ENCODE peak calls at places on chromosomes 3 and 15, in six cellular contexts. E is heart left ventricle, X is cardiac muscle cell, Q is suprapubic skin, I is psoas muscle, Y is OCI-LY7. U is an unnamed sample. For H3K4me1, the result is how much of the 10 kb centered on the place peaks cover.

GRCh38 chr3:50304601-50305000 is 1.2 kb upstream of the HYAL1 start:
- DNase-seq in E (no peak), X (no peak), Q (no peak), I (no peak), Y (no peak), U (no peak)

GRCh38 chr3:195441476-195441970 is 1.3 kb downstream of the ACAP2 start:
- DNase-seq in E (no peak), X (peak), Q (no peak), I (no peak), Y (peak), U (no peak)

GRCh38 chr3:131702156-131702555 is 199.4 kb upstream of the MRPL3 start:
- DNase-seq in E (no peak), X (no peak), Q (no peak), I (no peak), Y (no peak), U (no peak)

GRCh38 chr15:38991701-38992100 is 427.1 kb upstream of the RASGRP1 start:
- DNase-seq in E (no peak), X (peak), Q (no peak), I (no peak), Y (no peak), U (no peak)

GRCh38 chr3:197580253-197580691 is 24.5 kb upstream of the BDH1 start:
- DNase-seq in E (no peak), X (no peak), Q (no peak), I (no peak), Y (no peak), U (no peak)

GRCh38 chr3:2511356-2511755 is 412.7 kb downstream of the CNTN4 start:
- DNase-seq in E (peak), X (no peak), Q (no peak), I (no peak), Y (no peak), U (no peak)

GRCh38 chr15:77019476-77020331 is 24.8 kb downstream of the PSTPIP1 start:
- DNase-seq in E (no peak), X (no peak), Q (no peak), I (no peak), Y (no peak), U (no peak)

GRCh38 chr15:83288381-83288801 is 3.9 kb upstream of the BNC1 start:
- DNase-seq in E (no peak), X (no peak), Q (no peak), I (no peak), Y (no peak), U (no peak)

GRCh38 chr15:27744651-27745050 is 354.5 kb downstream of the OCA2 start:
- DNase-seq in E (no peak), X (no peak), Q (no peak), I (no peak), Y (no peak), U (no peak)

GRCh38 chr3:164416491-164417222 is 661.6 kb downstream of the SI start:
- DNase-seq in E (no peak), X (no peak), Q (no peak), I (no peak), Y (no peak), U (no peak)

GRCh38 chr15:34241376-34242350 is 16.8 kb downstream of the EMC4 start:
- DNase-seq in E (no peak), X (peak), Q (no peak), I (no peak), Y (peak), U (peak)

GRCh38 chr3:16338124-16338523 is 73.1 kb downstream of the OXNAD1 start:
- DNase-seq in E (no peak), X (peak), Q (no peak), I (no peak), Y (peak), U (peak)

GRCh38 chr3:43053291-43053690 is 52.6 kb downstream of the POMGNT2 start:
- DNase-seq in E (no peak), X (no peak), Q (no peak), I (no peak), Y (no peak), U (no peak)

GRCh38 chr3:17110665-17111396 is 226.1 kb downstream of the PLCL2 start:
- DNase-seq in E (no peak), X (no peak), Q (no peak), I (no peak), Y (no peak), U (no peak)

GRCh38 chr3:56260262-56260661 is 208.0 kb downstream of the ERC2 start:
- DNase-seq in E (no peak), X (no peak), Q (no peak), I (no peak), Y (no peak), U (no peak)

GRCh38 chr15:70273808-70274207 is 176.1 kb upstream of the TLE3 start:
- DNase-seq in E (no peak), X (no peak), Q (no peak), I (no peak), Y (no peak), U (no peak)

GRCh38 chr15:62464705-62465104 is 299.6 kb upstream of the C2CD4B start:
- DNase-seq in E (no peak), X (peak), Q (no peak), I (no peak), Y (no peak), U (no peak)

GRCh38 chr15:77004189-77004588 is 9.3 kb downstream of the PSTPIP1 start:
- DNase-seq in E (peak), X (no peak), Q (no peak), I (peak), Y (peak), U (no peak)

GRCh38 chr15:63719281-63719680 is 114.5 kb downstream of the HERC1 start:
- DNase-seq in E (no peak), X (no peak), Q (no peak), I (no peak), Y (no peak), U (no peak)

GRCh38 chr3:169822540-169822939 is 9.8 kb upstream of the LRRC34 start:
- DNase-seq in E (no peak), X (no peak), Q (no peak), I (no peak), Y (no peak), U (no peak)

GRCh38 chr3:64440498-64440897 is 215.2 kb upstream of the PRICKLE2 start:
- DNase-seq in E (no peak), X (peak), Q (no peak), I (no peak), Y (no peak), U (no peak)

GRCh38 chr3:178665747-178666146 is 129.5 kb downstream of the KCNMB2 start:
- DNase-seq in E (peak), X (peak), Q (no peak), I (no peak), Y (no peak), U (no peak)

GRCh38 chr3:52398670-52399081 is 46.2 kb downstream of the SEMA3G start:
- DNase-seq in E (peak), X (no peak), Q (no peak), I (peak), Y (no peak), U (no peak)

GRCh38 chr3:173395073-173395411 is 2.5 kb upstream of the NLGN1 start:
- DNase-seq in E (no peak), X (no peak), Q (no peak), I (no peak), Y (no peak), U (peak)

GRCh38 chr3:53342353-53342752 is 5.0 kb downstream of the DCP1A start:
- DNase-seq in E (peak), X (peak), Q (no peak), I (no peak), Y (no peak), U (no peak)

GRCh38 chr15:38996111-38996541 is 431.5 kb upstream of the RASGRP1 start:
- DNase-seq in E (no peak), X (peak), Q (no peak), I (no peak), Y (no peak), U (no peak)

GRCh38 chr3:96330795-96331194 is 483.6 kb upstream of the EPHA6 start:
- DNase-seq in E (no peak), X (no peak), Q (no peak), I (no peak), Y (no peak), U (no peak)

GRCh38 chr15:38430106-38430760 is 23.7 kb upstream of the FAM98B start:
- DNase-seq in E (no peak), X (no peak), Q (no peak), I (no peak), Y (no peak), U (no peak)

GRCh38 chr15:84894743-84895425 is 10.4 kb downstream of the SLC28A1 start:
- DNase-seq in E (no peak), X (no peak), Q (no peak), I (no peak), Y (no peak), U (no peak)

GRCh38 chr3:159029306-159030026 is 227.6 kb downstream of the MFSD1 start:
- DNase-seq in E (no peak), X (no peak), Q (no peak), I (no peak), Y (no peak), U (no peak)

GRCh38 chr15:45628136-45628535 is 6.7 kb upstream of the SQOR start:
- DNase-seq in E (no peak), X (no peak), Q (no peak), I (no peak), Y (no peak), U (no peak)

GRCh38 chr3:65930650-65931049 is 108.1 kb downstream of the MAGI1 start:
- DNase-seq in E (no peak), X (no peak), Q (no peak), I (no peak), Y (no peak), U (no peak)
- H3K4me1 ChIP-seq in E (under half), X (under half), Q (under half), I (under half), Y (under half), U (under half)

GRCh38 chr3:12935023-12935860 is 93.9 kb upstream of the RPL32 start:
- DNase-seq in E (no peak), X (no peak), Q (no peak), I (no peak), Y (no peak), U (no peak)

GRCh38 chr3:12932347-12932746 is 91.0 kb upstream of the RPL32 start:
- DNase-seq in E (peak), X (no peak), Q (no peak), I (peak), Y (no peak), U (no peak)

GRCh38 chr3:12932754-12933153 is 91.4 kb upstream of the RPL32 start:
- DNase-seq in E (no peak), X (no peak), Q (no peak), I (no peak), Y (no peak), U (no peak)

GRCh38 chr3:12934431-12934830 is 93.1 kb upstream of the RPL32 start:
- DNase-seq in E (peak), X (peak), Q (no peak), I (peak), Y (no peak), U (no peak)

GRCh38 chr3:12933901-12934300 is 92.5 kb upstream of the RPL32 start:
- DNase-seq in E (no peak), X (no peak), Q (no peak), I (no peak), Y (no peak), U (no peak)
- H3K4me1 ChIP-seq in E (half or more), X (under half), Q (under half), I (half or more), Y (under half), U (under half)

DNA sequence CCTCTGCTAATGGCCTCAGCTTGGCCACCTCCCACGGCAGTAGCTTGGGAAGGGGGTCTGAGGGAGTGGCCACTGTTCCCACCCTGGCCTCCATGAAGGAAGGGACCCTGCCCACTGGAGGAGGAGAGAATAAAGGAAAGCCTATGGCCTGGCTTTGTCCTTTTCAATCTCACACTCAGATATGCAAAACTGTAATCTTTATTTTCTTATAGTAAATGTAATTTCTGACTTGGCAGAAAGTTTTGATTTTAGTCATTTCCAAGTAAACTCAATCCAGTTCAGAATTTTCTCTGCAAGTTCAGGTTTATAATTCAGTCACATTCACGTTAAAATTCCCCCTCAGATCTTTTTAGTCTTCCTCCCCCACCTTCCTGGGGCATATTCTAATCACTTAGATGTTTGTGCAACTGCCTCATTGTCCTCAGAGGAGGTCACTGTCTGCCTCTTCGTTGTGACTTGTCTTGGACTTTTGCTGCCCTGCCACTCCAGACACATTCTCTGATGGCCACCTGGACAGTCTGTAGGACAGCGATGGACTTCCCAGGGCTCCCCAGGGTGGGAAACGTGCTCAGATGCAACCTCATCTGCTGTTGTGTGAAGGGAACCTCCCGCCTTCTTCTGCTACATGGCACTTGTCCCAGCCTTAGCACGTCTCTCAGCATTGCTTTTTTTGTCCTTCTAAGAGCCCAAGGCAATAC is 222.8 kb upstream of the TBL1XR1 start:
- DNase-seq in E (no peak), X (no peak), Q (no peak), I (no peak), Y (no peak), U (no peak)
- H3K4me1 ChIP-seq in E (under half), X (under half), Q (under half), I (under half), Y (under half), U (under half)

DNA sequence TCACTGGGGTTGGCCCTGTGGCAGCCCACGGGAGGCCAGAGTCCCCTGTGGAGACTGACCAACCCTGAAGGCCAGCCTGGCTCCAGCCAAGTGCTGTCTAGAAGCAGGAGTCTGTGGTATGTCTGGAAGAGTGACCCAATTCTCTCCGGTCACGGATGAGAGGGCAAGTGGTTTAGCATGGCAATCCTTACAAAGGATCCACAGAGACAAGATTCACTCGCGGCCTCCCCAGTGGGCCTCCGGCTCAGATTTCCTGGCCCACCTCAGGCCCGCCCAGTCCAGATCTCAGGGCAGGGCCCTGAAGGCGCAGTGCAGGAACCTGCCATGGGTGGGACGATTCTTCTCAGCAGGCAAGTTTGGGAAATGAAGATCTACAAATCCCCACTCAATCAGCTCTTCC is 5.0 kb upstream of the BCL2L10 start:
- DNase-seq in E (no peak), X (no peak), Q (no peak), I (no peak), Y (no peak), U (no peak)
- H3K4me1 ChIP-seq in E (under half), X (under half), Q (under half), I (under half), Y (under half), U (under half)

DNA sequence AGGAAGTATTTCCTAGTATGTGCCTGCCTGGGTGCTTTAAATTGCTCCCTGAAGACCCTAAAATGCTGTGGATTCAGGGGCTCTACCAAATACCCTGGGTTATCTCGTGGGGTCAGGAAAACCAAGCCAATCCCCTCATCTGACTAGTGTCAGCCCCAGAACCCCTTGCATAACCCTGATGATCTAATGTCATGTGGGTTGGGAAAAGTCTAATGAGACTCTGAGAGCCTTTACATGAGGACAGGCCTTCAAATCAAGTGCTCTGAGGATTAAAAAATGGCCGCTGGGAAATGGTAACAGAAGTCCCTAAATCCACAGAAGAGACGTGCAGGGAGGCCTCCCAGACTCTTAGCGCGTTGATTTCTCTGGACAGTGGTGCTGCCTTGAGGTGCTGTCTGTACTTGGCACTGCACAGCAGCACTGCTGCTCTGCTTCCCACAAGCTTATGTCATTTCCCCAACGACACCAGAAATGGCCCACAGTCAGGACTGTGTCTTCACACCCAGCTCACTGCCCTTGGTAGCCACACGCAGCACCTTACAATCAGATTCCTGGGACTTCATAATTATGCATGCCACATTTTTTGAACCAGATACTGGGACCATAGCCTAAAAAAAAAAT is 16.6 kb downstream of the EIF4E3 start:
- DNase-seq in E (peak), X (peak), Q (no peak), I (no peak), Y (no peak), U (no peak)
- H3K4me1 ChIP-seq in E (under half), X (under half), Q (under half), I (under half), Y (under half), U (half or more)

DNA sequence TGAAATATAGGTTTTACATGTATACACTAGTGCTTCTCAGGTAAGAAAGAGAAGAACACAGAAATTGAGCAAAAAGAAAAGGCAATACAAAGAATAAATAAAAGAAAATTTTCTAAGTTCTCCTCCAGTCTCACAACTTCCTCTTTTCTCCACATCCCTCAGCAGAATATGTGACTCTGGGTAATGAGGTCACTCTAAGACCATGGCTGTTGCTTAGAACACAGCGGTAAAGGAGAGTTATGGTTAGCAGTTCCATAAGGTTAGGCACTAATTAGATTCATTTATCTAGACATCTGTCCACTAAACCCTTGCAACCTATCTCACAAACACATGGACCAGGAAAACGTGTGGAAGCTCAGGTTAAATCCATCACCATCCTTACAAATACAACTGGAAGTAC is 47.9 kb downstream of the IGSF11 start:
- DNase-seq in E (no peak), X (no peak), Q (no peak), I (no peak), Y (no peak), U (no peak)
- H3K4me1 ChIP-seq in E (under half), X (under half), Q (under half), I (under half), Y (under half), U (under half)

GRCh38 chr15:74377831-74378766 is 10.7 kb upstream of the CYP11A1 start:
- DNase-seq in E (no peak), X (no peak), Q (no peak), I (no peak), Y (no peak), U (no peak)
- H3K4me1 ChIP-seq in E (under half), X (under half), Q (under half), I (under half), Y (under half), U (under half)

GRCh38 chr15:71334874-71335273 is 219.6 kb downstream of the THSD4 start:
- DNase-seq in E (no peak), X (no peak), Q (no peak), I (no peak), Y (no peak), U (no peak)

GRCh38 chr15:71334434-71334833 is 219.2 kb downstream of the THSD4 start:
- DNase-seq in E (no peak), X (no peak), Q (no peak), I (no peak), Y (no peak), U (no peak)

GRCh38 chr15:71332605-71333004 is 217.3 kb downstream of the THSD4 start:
- DNase-seq in E (no peak), X (no peak), Q (no peak), I (no peak), Y (no peak), U (no peak)

GRCh38 chr15:71335591-71335990 is 220.3 kb downstream of the THSD4 start:
- DNase-seq in E (no peak), X (no peak), Q (no peak), I (no peak), Y (no peak), U (no peak)

DNA sequence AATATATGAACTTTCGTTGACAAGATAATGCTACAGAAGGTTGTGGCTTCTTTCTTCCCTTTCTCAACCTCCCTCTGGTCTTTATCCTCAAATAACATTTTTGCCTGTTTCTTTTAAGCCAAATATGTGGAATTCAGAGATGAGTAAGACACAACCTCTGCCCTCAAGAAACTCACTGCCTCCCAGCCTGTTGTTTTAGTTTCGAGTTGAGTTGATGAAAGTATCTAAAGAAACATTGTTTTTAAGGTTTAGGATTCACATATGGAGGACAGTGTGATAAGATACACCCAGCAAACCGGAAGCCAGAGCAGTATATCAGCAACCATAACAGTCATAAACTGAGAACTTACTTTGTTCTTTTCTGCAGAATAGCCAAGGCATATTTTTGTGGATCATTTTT is 218.6 kb downstream of the THSD4 start:
- DNase-seq in E (no peak), X (peak), Q (no peak), I (no peak), Y (no peak), U (no peak)
- H3K4me1 ChIP-seq in E (under half), X (under half), Q (under half), I (under half), Y (under half), U (under half)